ENCODE peak calls at places on chromosomes 3 and 15, in eight cellular contexts. One of them, this sample, is unnamed.

GRCh38 chr3:167032267-167032876 is 347.7 kb downstream of the ZBBX start:
- DNase-seq in neural progenitor cell: peak
- DNase-seq in foreskin fibroblast: no peak
- DNase-seq in BJ: no peak
- DNase-seq in astrocyte of the spinal cord: peak
- DNase-seq in IMR-90: peak
- DNase-seq in AG04449: peak
- DNase-seq in A549: no peak
- DNase-seq in this sample: peak

GRCh38 chr3:30311781-30312180 is 294.6 kb upstream of the TGFBR2 start:
- DNase-seq in neural progenitor cell: no peak
- DNase-seq in A549: no peak
- DNase-seq in AG04449: no peak
- DNase-seq in astrocyte of the spinal cord: no peak
- DNase-seq in foreskin fibroblast: no peak
- DNase-seq in BJ: no peak
- DNase-seq in IMR-90: no peak
- DNase-seq in this sample: no peak

GRCh38 chr3:101011086-101011485 is 17.9 kb upstream of the ABI3BP start:
- DNase-seq in A549: no peak
- DNase-seq in neural progenitor cell: no peak
- DNase-seq in IMR-90: peak
- DNase-seq in BJ: peak
- DNase-seq in AG04449: no peak
- DNase-seq in foreskin fibroblast: peak
- DNase-seq in astrocyte of the spinal cord: no peak
- DNase-seq in this sample: peak

GRCh38 chr15:84631706-84632272 is 22.3 kb downstream of the WDR73 start:
- DNase-seq in A549: no peak
- DNase-seq in IMR-90: peak
- DNase-seq in astrocyte of the spinal cord: no peak
- DNase-seq in AG04449: no peak
- DNase-seq in BJ: no peak
- DNase-seq in foreskin fibroblast: no peak
- DNase-seq in neural progenitor cell: no peak
- DNase-seq in this sample: peak

GRCh38 chr3:185852562-185853135 is 27.8 kb upstream of the IGF2BP2 start:
- DNase-seq in neural progenitor cell: no peak
- DNase-seq in foreskin fibroblast: no peak
- DNase-seq in IMR-90: no peak
- DNase-seq in astrocyte of the spinal cord: peak
- DNase-seq in A549: no peak
- DNase-seq in AG04449: no peak
- DNase-seq in BJ: no peak
- DNase-seq in this sample: peak

GRCh38 chr3:100650651-100651611 is 41.5 kb downstream of the ADGRG7 start:
- DNase-seq in neural progenitor cell: no peak
- DNase-seq in astrocyte of the spinal cord: peak
- DNase-seq in AG04449: no peak
- DNase-seq in IMR-90: peak
- DNase-seq in foreskin fibroblast: peak
- DNase-seq in BJ: peak
- DNase-seq in A549: no peak
- DNase-seq in this sample: peak

GRCh38 chr15:90190606-90191343 is 10.4 kb upstream of the SEMA4B start:
- DNase-seq in neural progenitor cell: no peak
- DNase-seq in astrocyte of the spinal cord: no peak
- DNase-seq in AG04449: no peak
- DNase-seq in A549: no peak
- DNase-seq in foreskin fibroblast: no peak
- DNase-seq in IMR-90: no peak
- DNase-seq in BJ: no peak
- DNase-seq in this sample: no peak

GRCh38 chr3:10867384-10867783 is 51.4 kb downstream of the SLC6A11 start:
- DNase-seq in neural progenitor cell: peak
- DNase-seq in foreskin fibroblast: no peak
- DNase-seq in IMR-90: no peak
- DNase-seq in astrocyte of the spinal cord: peak
- DNase-seq in A549: no peak
- DNase-seq in BJ: no peak
- DNase-seq in AG04449: no peak
- DNase-seq in this sample: peak

GRCh38 chr15:78988361-78988911 is 43.6 kb upstream of the CTSH start:
- DNase-seq in foreskin fibroblast: peak
- DNase-seq in neural progenitor cell: no peak
- DNase-seq in A549: peak
- DNase-seq in AG04449: peak
- DNase-seq in BJ: peak
- DNase-seq in IMR-90: peak
- DNase-seq in astrocyte of the spinal cord: peak
- DNase-seq in this sample: peak

GRCh38 chr3:193975072-193975535 is 160.8 kb upstream of the HES1 start:
- DNase-seq in IMR-90: no peak
- DNase-seq in foreskin fibroblast: no peak
- DNase-seq in AG04449: no peak
- DNase-seq in A549: no peak
- DNase-seq in BJ: no peak
- DNase-seq in astrocyte of the spinal cord: no peak
- DNase-seq in neural progenitor cell: peak
- DNase-seq in this sample: no peak

GRCh38 chr15:88465633-88466219 is 1.5 kb downstream of the MRPL46 start:
- DNase-seq in AG04449: peak
- DNase-seq in astrocyte of the spinal cord: no peak
- DNase-seq in BJ: peak
- DNase-seq in foreskin fibroblast: peak
- DNase-seq in IMR-90: peak
- DNase-seq in neural progenitor cell: no peak
- DNase-seq in A549: no peak
- DNase-seq in this sample: peak

GRCh38 chr3:88133711-88134263 is 16.0 kb upstream of the C3orf38 start:
- DNase-seq in neural progenitor cell: no peak
- DNase-seq in astrocyte of the spinal cord: no peak
- DNase-seq in BJ: no peak
- DNase-seq in A549: no peak
- DNase-seq in AG04449: no peak
- DNase-seq in IMR-90: no peak
- DNase-seq in foreskin fibroblast: no peak
- DNase-seq in this sample: no peak

GRCh38 chr15:32685576-32685975 is 32.2 kb upstream of the GREM1 start:
- DNase-seq in A549: no peak
- DNase-seq in foreskin fibroblast: no peak
- DNase-seq in IMR-90: peak
- DNase-seq in astrocyte of the spinal cord: peak
- DNase-seq in BJ: peak
- DNase-seq in AG04449: no peak
- DNase-seq in neural progenitor cell: no peak
- DNase-seq in this sample: peak

GRCh38 chr3:14565791-14566588 is 25.8 kb upstream of the GRIP2 start:
- DNase-seq in astrocyte of the spinal cord: peak
- DNase-seq in IMR-90: peak
- DNase-seq in A549: no peak
- DNase-seq in neural progenitor cell: no peak
- DNase-seq in AG04449: no peak
- DNase-seq in BJ: no peak
- DNase-seq in foreskin fibroblast: no peak
- DNase-seq in this sample: peak

GRCh38 chr3:16485024-16485992 is 28.2 kb downstream of the RFTN1 start:
- DNase-seq in astrocyte of the spinal cord: no peak
- DNase-seq in A549: no peak
- DNase-seq in AG04449: no peak
- DNase-seq in BJ: no peak
- DNase-seq in neural progenitor cell: no peak
- DNase-seq in foreskin fibroblast: no peak
- DNase-seq in IMR-90: no peak
- DNase-seq in this sample: peak

GRCh38 chr3:97938444-97938843 is 33.8 kb downstream of the RIOX2 start:
- DNase-seq in BJ: no peak
- DNase-seq in astrocyte of the spinal cord: peak
- DNase-seq in IMR-90: peak
- DNase-seq in neural progenitor cell: no peak
- DNase-seq in A549: no peak
- DNase-seq in AG04449: no peak
- DNase-seq in foreskin fibroblast: no peak
- DNase-seq in this sample: no peak

GRCh38 chr3:97942801-97943546 is 29.3 kb downstream of the RIOX2 start:
- DNase-seq in IMR-90: no peak
- DNase-seq in AG04449: no peak
- DNase-seq in neural progenitor cell: no peak
- DNase-seq in A549: no peak
- DNase-seq in astrocyte of the spinal cord: peak
- DNase-seq in foreskin fibroblast: no peak
- DNase-seq in BJ: no peak
- DNase-seq in this sample: no peak

GRCh38 chr3:97935842-97936241 is 36.4 kb downstream of the RIOX2 start:
- DNase-seq in AG04449: no peak
- DNase-seq in A549: no peak
- DNase-seq in foreskin fibroblast: no peak
- DNase-seq in IMR-90: no peak
- DNase-seq in astrocyte of the spinal cord: no peak
- DNase-seq in BJ: no peak
- DNase-seq in neural progenitor cell: no peak
- DNase-seq in this sample: no peak

GRCh38 chr3:97937205-97937604 is 35.0 kb downstream of the RIOX2 start:
- DNase-seq in astrocyte of the spinal cord: no peak
- DNase-seq in neural progenitor cell: no peak
- DNase-seq in A549: no peak
- DNase-seq in IMR-90: no peak
- DNase-seq in AG04449: no peak
- DNase-seq in foreskin fibroblast: no peak
- DNase-seq in BJ: no peak
- DNase-seq in this sample: no peak

DNA sequence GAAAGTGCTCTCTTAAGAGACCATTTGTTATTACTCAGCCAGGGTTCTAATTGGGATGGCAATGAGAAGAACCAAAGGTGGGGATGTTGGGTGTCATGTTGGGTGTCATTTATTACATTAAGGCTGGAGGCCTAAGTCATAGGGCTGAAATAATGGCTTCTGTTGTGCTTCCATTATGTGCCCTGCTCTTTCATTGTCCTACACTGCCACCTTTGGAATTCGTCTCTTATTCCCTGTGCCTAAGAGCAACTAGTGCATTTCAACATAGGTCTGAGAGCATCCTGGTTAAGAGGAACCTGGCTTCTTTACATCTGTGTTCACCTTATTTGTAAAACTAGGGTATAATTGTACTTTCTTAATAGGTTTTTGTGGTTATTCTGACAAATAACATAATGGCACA is 32.2 kb downstream of the RIOX2 start:
- DNase-seq in AG04449: no peak
- DNase-seq in astrocyte of the spinal cord: no peak
- DNase-seq in foreskin fibroblast: no peak
- DNase-seq in A549: no peak
- DNase-seq in BJ: no peak
- DNase-seq in neural progenitor cell: peak
- DNase-seq in IMR-90: no peak
- DNase-seq in this sample: no peak
- TF ChIP-seq CTCF in AG04449: no peak
- TF ChIP-seq CTCF in astrocyte of the spinal cord: no peak
- TF ChIP-seq CTCF in foreskin fibroblast: no peak
- TF ChIP-seq CTCF in A549: no peak
- TF ChIP-seq CTCF in BJ: no peak
- TF ChIP-seq CTCF in neural progenitor cell: peak
- TF ChIP-seq CTCF in IMR-90: no peak
- TF ChIP-seq CTCF in this sample: no peak

GRCh38 chr3:9301091-9301490 is 51.6 kb upstream of the SRGAP3 start:
- DNase-seq in AG04449: no peak
- DNase-seq in foreskin fibroblast: peak
- DNase-seq in BJ: no peak
- DNase-seq in astrocyte of the spinal cord: no peak
- DNase-seq in IMR-90: no peak
- DNase-seq in neural progenitor cell: no peak
- DNase-seq in A549: no peak
- DNase-seq in this sample: peak

GRCh38 chr3:9301798-9302197 is 52.4 kb upstream of the SRGAP3 start:
- DNase-seq in BJ: no peak
- DNase-seq in astrocyte of the spinal cord: no peak
- DNase-seq in neural progenitor cell: no peak
- DNase-seq in AG04449: no peak
- DNase-seq in foreskin fibroblast: no peak
- DNase-seq in IMR-90: no peak
- DNase-seq in A549: no peak
- DNase-seq in this sample: no peak

GRCh38 chr3:9298236-9298635 is 48.8 kb upstream of the SRGAP3 start:
- DNase-seq in foreskin fibroblast: peak
- DNase-seq in IMR-90: peak
- DNase-seq in astrocyte of the spinal cord: no peak
- DNase-seq in neural progenitor cell: no peak
- DNase-seq in A549: no peak
- DNase-seq in AG04449: no peak
- DNase-seq in BJ: no peak
- DNase-seq in this sample: peak

GRCh38 chr3:9308298-9308990 is 54.4 kb upstream of the THUMPD3 start:
- DNase-seq in neural progenitor cell: no peak
- DNase-seq in A549: no peak
- DNase-seq in foreskin fibroblast: no peak
- DNase-seq in BJ: no peak
- DNase-seq in IMR-90: no peak
- DNase-seq in AG04449: no peak
- DNase-seq in astrocyte of the spinal cord: no peak
- DNase-seq in this sample: no peak

GRCh38 chr3:9302425-9303181 is 53.2 kb upstream of the SRGAP3 start:
- DNase-seq in BJ: no peak
- DNase-seq in astrocyte of the spinal cord: peak
- DNase-seq in neural progenitor cell: peak
- DNase-seq in foreskin fibroblast: peak
- DNase-seq in AG04449: no peak
- DNase-seq in A549: peak
- DNase-seq in IMR-90: peak
- DNase-seq in this sample: peak
- H3K4me3 ChIP-seq in BJ: no peak
- H3K4me3 ChIP-seq in astrocyte of the spinal cord: peak
- H3K4me3 ChIP-seq in neural progenitor cell: peak
- H3K4me3 ChIP-seq in foreskin fibroblast: no peak
- H3K4me3 ChIP-seq in AG04449: peak
- H3K4me3 ChIP-seq in A549: no peak
- H3K4me3 ChIP-seq in IMR-90: no peak
- H3K4me3 ChIP-seq in this sample: no peak

DNA sequence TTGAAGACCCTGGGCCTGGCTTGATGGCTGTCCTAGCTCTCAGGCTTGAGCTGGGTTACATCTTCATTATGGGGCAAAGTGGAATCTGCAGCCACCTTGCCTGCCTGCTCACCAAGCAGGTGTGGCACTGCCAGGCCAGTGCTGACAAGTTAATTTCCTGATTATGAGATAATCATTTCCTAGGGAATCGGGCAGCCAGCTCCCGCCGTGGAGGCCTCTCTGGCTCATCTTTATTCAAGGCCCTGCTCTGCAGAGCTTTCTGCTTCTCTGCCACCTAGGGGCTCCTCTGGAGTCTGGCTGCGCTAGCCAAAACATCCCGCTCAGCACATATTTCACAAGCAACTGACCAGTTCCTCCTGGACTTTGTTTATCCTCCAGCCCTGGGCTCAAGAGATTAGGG is 9.9 kb downstream of the LOXL1 start:
- DNase-seq in BJ: no peak
- DNase-seq in neural progenitor cell: peak
- DNase-seq in astrocyte of the spinal cord: peak
- DNase-seq in foreskin fibroblast: no peak
- DNase-seq in AG04449: no peak
- DNase-seq in A549: no peak
- DNase-seq in IMR-90: peak
- DNase-seq in this sample: peak
- TF ChIP-seq CTCF in BJ: peak
- TF ChIP-seq CTCF in neural progenitor cell: peak
- TF ChIP-seq CTCF in astrocyte of the spinal cord: peak
- TF ChIP-seq CTCF in foreskin fibroblast: peak
- TF ChIP-seq CTCF in AG04449: peak
- TF ChIP-seq CTCF in A549: no peak
- TF ChIP-seq CTCF in IMR-90: peak
- TF ChIP-seq CTCF in this sample: peak

GRCh38 chr15:70111203-70112017 is 13.7 kb upstream of the TLE3 start:
- DNase-seq in neural progenitor cell: peak
- DNase-seq in AG04449: no peak
- DNase-seq in astrocyte of the spinal cord: peak
- DNase-seq in IMR-90: peak
- DNase-seq in A549: peak
- DNase-seq in BJ: no peak
- DNase-seq in foreskin fibroblast: peak
- DNase-seq in this sample: peak
- H3K4me3 ChIP-seq in neural progenitor cell: no peak
- H3K4me3 ChIP-seq in AG04449: no peak
- H3K4me3 ChIP-seq in astrocyte of the spinal cord: no peak
- H3K4me3 ChIP-seq in IMR-90: no peak
- H3K4me3 ChIP-seq in A549: no peak
- H3K4me3 ChIP-seq in BJ: no peak
- H3K4me3 ChIP-seq in foreskin fibroblast: no peak
- H3K4me3 ChIP-seq in this sample: no peak

This sample was measured in fibroblast of mammary gland.